ENCODE peak calls at places on chromosomes 3 and 15, in six cellular contexts. One of them, this sample, is unnamed.

GRCh38 chr3:37249717-37250116 is 75.3 kb upstream of the LRRFIP2 start:
- DNase-seq in H9: no peak
- DNase-seq in IMR-90: peak
- DNase-seq in H1: no peak
- DNase-seq in mesenchymal stem cell: no peak
- DNase-seq in trophoblast cell: no peak
- DNase-seq in this sample: no peak

GRCh38 chr3:42377681-42378080 is 32.7 kb downstream of the LYZL4 start:
- DNase-seq in H9: no peak
- DNase-seq in IMR-90: no peak
- DNase-seq in H1: no peak
- DNase-seq in mesenchymal stem cell: no peak
- DNase-seq in trophoblast cell: no peak
- DNase-seq in this sample: no peak

GRCh38 chr15:41607033-41607432 is 48.0 kb downstream of the TYRO3 start:
- DNase-seq in H9: no peak
- DNase-seq in IMR-90: peak
- DNase-seq in H1: no peak
- DNase-seq in mesenchymal stem cell: peak
- DNase-seq in trophoblast cell: peak
- DNase-seq in this sample: no peak

GRCh38 chr3:159252274-159252673 is 450.4 kb downstream of the MFSD1 start:
- DNase-seq in H9: no peak
- DNase-seq in IMR-90: no peak
- DNase-seq in H1: no peak
- DNase-seq in mesenchymal stem cell: peak
- DNase-seq in trophoblast cell: no peak
- DNase-seq in this sample: no peak

GRCh38 chr3:161781381-161781780 is 284.8 kb downstream of the OTOL1 start:
- DNase-seq in H9: no peak
- DNase-seq in IMR-90: no peak
- DNase-seq in H1: no peak
- DNase-seq in mesenchymal stem cell: peak
- DNase-seq in trophoblast cell: peak
- DNase-seq in this sample: no peak

GRCh38 chr3:71428841-71429609 is 154.5 kb downstream of the FOXP1 start:
- DNase-seq in H9: no peak
- DNase-seq in IMR-90: peak
- DNase-seq in H1: no peak
- DNase-seq in mesenchymal stem cell: no peak
- DNase-seq in trophoblast cell: peak
- DNase-seq in this sample: no peak

GRCh38 chr3:11727207-11727606 is 83.5 kb upstream of the VGLL4 start:
- DNase-seq in H9: no peak
- DNase-seq in IMR-90: peak
- DNase-seq in H1: no peak
- DNase-seq in mesenchymal stem cell: no peak
- DNase-seq in trophoblast cell: peak
- DNase-seq in this sample: no peak

GRCh38 chr3:38578551-38578950 is 70.9 kb downstream of the SCN5A start:
- DNase-seq in H9: peak
- DNase-seq in IMR-90: no peak
- DNase-seq in H1: peak
- DNase-seq in mesenchymal stem cell: no peak
- DNase-seq in trophoblast cell: no peak
- DNase-seq in this sample: no peak

GRCh38 chr3:31247850-31248618 is 284.7 kb upstream of the STT3B start:
- DNase-seq in H9: no peak
- DNase-seq in IMR-90: no peak
- DNase-seq in H1: no peak
- DNase-seq in mesenchymal stem cell: no peak
- DNase-seq in trophoblast cell: no peak
- DNase-seq in this sample: no peak

GRCh38 chr3:127750226-127751031 is 71.9 kb downstream of the MGLL start:
- DNase-seq in H9: no peak
- DNase-seq in IMR-90: peak
- DNase-seq in H1: no peak
- DNase-seq in mesenchymal stem cell: peak
- DNase-seq in trophoblast cell: no peak
- DNase-seq in this sample: no peak

GRCh38 chr15:32646304-32646703 is 4.8 kb downstream of the SCG5 start:
- DNase-seq in H9: no peak
- DNase-seq in IMR-90: no peak
- DNase-seq in H1: no peak
- DNase-seq in mesenchymal stem cell: no peak
- DNase-seq in trophoblast cell: no peak
- DNase-seq in this sample: no peak

GRCh38 chr3:126081618-126082333 is 2.1 kb downstream of the SLC41A3 start:
- DNase-seq in H9: no peak
- DNase-seq in IMR-90: peak
- DNase-seq in H1: no peak
- DNase-seq in mesenchymal stem cell: peak
- DNase-seq in trophoblast cell: peak
- DNase-seq in this sample: no peak

GRCh38 chr3:127065561-127066270 is 82.8 kb downstream of the PLXNA1 start:
- DNase-seq in H9: no peak
- DNase-seq in IMR-90: no peak
- DNase-seq in H1: no peak
- DNase-seq in mesenchymal stem cell: no peak
- DNase-seq in trophoblast cell: no peak
- DNase-seq in this sample: no peak

GRCh38 chr3:140091143-140091542 is 156.2 kb downstream of the CLSTN2 start:
- DNase-seq in H9: no peak
- DNase-seq in IMR-90: no peak
- DNase-seq in H1: no peak
- DNase-seq in mesenchymal stem cell: no peak
- DNase-seq in trophoblast cell: no peak
- DNase-seq in this sample: no peak

GRCh38 chr15:58329781-58330467 is 101.9 kb upstream of the LIPC start:
- DNase-seq in H9: no peak
- DNase-seq in IMR-90: no peak
- DNase-seq in H1: no peak
- DNase-seq in mesenchymal stem cell: peak
- DNase-seq in trophoblast cell: no peak
- DNase-seq in this sample: no peak

GRCh38 chr3:140180603-140181002 is 245.6 kb downstream of the CLSTN2 start:
- DNase-seq in H9: no peak
- DNase-seq in IMR-90: no peak
- DNase-seq in H1: no peak
- DNase-seq in mesenchymal stem cell: no peak
- DNase-seq in trophoblast cell: no peak
- DNase-seq in this sample: no peak

GRCh38 chr15:39987831-39988230 is 51.1 kb downstream of the SRP14 start:
- DNase-seq in H9: no peak
- DNase-seq in IMR-90: no peak
- DNase-seq in H1: no peak
- DNase-seq in mesenchymal stem cell: no peak
- DNase-seq in trophoblast cell: no peak
- DNase-seq in this sample: no peak
- H3K14ac ChIP-seq in H9: no peak
- H3K14ac ChIP-seq in IMR-90: no peak
- H3K14ac ChIP-seq in H1: no peak
- H3K14ac ChIP-seq in mesenchymal stem cell: no peak
- H3K14ac ChIP-seq in trophoblast cell: no peak
- H3K14ac ChIP-seq in this sample: no peak

GRCh38 chr3:124620600-124621063 is 109.6 kb upstream of the UMPS start:
- DNase-seq in H9: no peak
- DNase-seq in IMR-90: peak
- DNase-seq in H1: no peak
- DNase-seq in mesenchymal stem cell: peak
- DNase-seq in trophoblast cell: peak
- DNase-seq in this sample: no peak
- H3K18ac ChIP-seq in H9: no peak
- H3K18ac ChIP-seq in IMR-90: no peak
- H3K18ac ChIP-seq in H1: no peak
- H3K18ac ChIP-seq in mesenchymal stem cell: no peak
- H3K18ac ChIP-seq in trophoblast cell: peak
- H3K18ac ChIP-seq in this sample: no peak

DNA sequence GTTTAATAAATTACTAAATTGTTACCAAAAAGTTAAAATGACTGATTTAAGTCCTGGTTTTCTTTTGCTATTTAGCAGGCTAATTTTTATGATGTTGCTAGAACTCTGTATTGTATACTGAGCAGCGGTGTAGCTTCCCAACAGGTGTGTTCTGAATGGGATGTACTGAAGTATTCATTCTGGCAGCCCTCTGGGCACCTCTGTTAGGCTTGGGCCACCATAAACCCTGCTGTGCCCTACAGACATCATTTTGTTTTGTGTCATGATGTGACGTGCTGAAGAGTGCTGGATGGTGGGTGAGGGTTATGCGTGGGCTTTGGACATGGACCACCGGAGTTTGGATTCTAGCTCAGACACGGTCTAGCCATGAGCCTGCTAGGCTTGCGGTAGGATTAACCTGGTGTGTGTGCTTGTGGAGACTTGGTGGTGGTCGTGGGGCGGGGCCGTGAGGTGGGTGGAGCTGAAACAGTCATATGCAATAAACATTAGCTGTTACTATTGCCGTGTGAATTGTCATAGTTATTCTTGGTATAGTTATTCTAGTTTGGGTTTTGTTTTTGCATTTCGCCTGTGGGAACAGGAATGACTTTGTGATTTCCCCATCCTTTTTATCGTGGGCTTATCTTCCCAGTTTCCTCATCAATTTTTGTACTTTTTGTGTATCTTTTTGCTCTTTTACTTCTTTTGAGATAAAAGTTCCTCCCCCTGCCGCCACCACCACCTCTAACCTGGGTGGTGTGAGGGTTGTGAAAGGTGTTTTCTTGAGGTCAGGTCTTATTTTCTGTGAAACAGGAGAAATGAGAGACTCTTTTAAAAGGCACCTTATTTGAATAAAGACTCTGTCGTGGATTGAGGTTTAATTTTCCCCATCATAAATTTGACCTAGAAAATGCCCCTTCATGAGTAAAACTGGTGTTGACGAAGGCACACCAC is 93.7 kb downstream of the MCTP2 start:
- DNase-seq in H9: no peak
- DNase-seq in IMR-90: no peak
- DNase-seq in H1: no peak
- DNase-seq in mesenchymal stem cell: no peak
- DNase-seq in trophoblast cell: no peak
- DNase-seq in this sample: no peak
- H3K14ac ChIP-seq in H9: no peak
- H3K14ac ChIP-seq in IMR-90: no peak
- H3K14ac ChIP-seq in H1: no peak
- H3K14ac ChIP-seq in mesenchymal stem cell: no peak
- H3K14ac ChIP-seq in trophoblast cell: no peak
- H3K14ac ChIP-seq in this sample: no peak

GRCh38 chr3:116809218-116809617 is 99.6 kb downstream of the TUSC7 start:
- DNase-seq in H9: no peak
- DNase-seq in IMR-90: no peak
- DNase-seq in H1: no peak
- DNase-seq in mesenchymal stem cell: no peak
- DNase-seq in trophoblast cell: no peak
- DNase-seq in this sample: no peak

GRCh38 chr3:116806351-116806750 is 96.8 kb downstream of the TUSC7 start:
- DNase-seq in H9: no peak
- DNase-seq in IMR-90: no peak
- DNase-seq in H1: no peak
- DNase-seq in mesenchymal stem cell: no peak
- DNase-seq in trophoblast cell: no peak
- DNase-seq in this sample: no peak
- H3K18ac ChIP-seq in H9: no peak
- H3K18ac ChIP-seq in IMR-90: no peak
- H3K18ac ChIP-seq in H1: no peak
- H3K18ac ChIP-seq in mesenchymal stem cell: no peak
- H3K18ac ChIP-seq in trophoblast cell: no peak
- H3K18ac ChIP-seq in this sample: no peak

GRCh38 chr3:58143417-58144055 is 67.2 kb downstream of the DNASE1L3 start:
- DNase-seq in H9: no peak
- DNase-seq in IMR-90: no peak
- DNase-seq in H1: no peak
- DNase-seq in mesenchymal stem cell: peak
- DNase-seq in trophoblast cell: peak
- DNase-seq in this sample: no peak

GRCh38 chr3:58141766-58142345 is 68.9 kb downstream of the DNASE1L3 start:
- DNase-seq in H9: no peak
- DNase-seq in IMR-90: no peak
- DNase-seq in H1: no peak
- DNase-seq in mesenchymal stem cell: no peak
- DNase-seq in trophoblast cell: no peak
- DNase-seq in this sample: no peak

GRCh38 chr3:58148049-58148448 is 62.7 kb downstream of the DNASE1L3 start:
- DNase-seq in H9: no peak
- DNase-seq in IMR-90: no peak
- DNase-seq in H1: no peak
- DNase-seq in mesenchymal stem cell: no peak
- DNase-seq in trophoblast cell: no peak
- DNase-seq in this sample: no peak

GRCh38 chr3:58150130-58150663 is 60.6 kb downstream of the DNASE1L3 start:
- DNase-seq in H9: no peak
- DNase-seq in IMR-90: no peak
- DNase-seq in H1: no peak
- DNase-seq in mesenchymal stem cell: no peak
- DNase-seq in trophoblast cell: no peak
- DNase-seq in this sample: no peak

GRCh38 chr3:58144478-58145142 is 66.2 kb downstream of the DNASE1L3 start:
- DNase-seq in H9: no peak
- DNase-seq in IMR-90: no peak
- DNase-seq in H1: no peak
- DNase-seq in mesenchymal stem cell: no peak
- DNase-seq in trophoblast cell: no peak
- DNase-seq in this sample: no peak
- H3K14ac ChIP-seq in H9: no peak
- H3K14ac ChIP-seq in IMR-90: no peak
- H3K14ac ChIP-seq in H1: no peak
- H3K14ac ChIP-seq in mesenchymal stem cell: no peak
- H3K14ac ChIP-seq in trophoblast cell: no peak
- H3K14ac ChIP-seq in this sample: no peak

GRCh38 chr3:120173056-120173675 is 78.9 kb upstream of the GSK3B start:
- DNase-seq in H9: no peak
- DNase-seq in IMR-90: peak
- DNase-seq in H1: no peak
- DNase-seq in mesenchymal stem cell: no peak
- DNase-seq in trophoblast cell: no peak
- DNase-seq in this sample: no peak

GRCh38 chr3:120174811-120175210 is 80.6 kb upstream of the GSK3B start:
- DNase-seq in H9: no peak
- DNase-seq in IMR-90: no peak
- DNase-seq in H1: no peak
- DNase-seq in mesenchymal stem cell: no peak
- DNase-seq in trophoblast cell: no peak
- DNase-seq in this sample: no peak

GRCh38 chr3:120177907-120178306 is 83.7 kb upstream of the GSK3B start:
- DNase-seq in H9: peak
- DNase-seq in IMR-90: no peak
- DNase-seq in H1: no peak
- DNase-seq in mesenchymal stem cell: peak
- DNase-seq in trophoblast cell: no peak
- DNase-seq in this sample: no peak

GRCh38 chr3:120180731-120181412 is 86.6 kb upstream of the GSK3B start:
- DNase-seq in H9: no peak
- DNase-seq in IMR-90: no peak
- DNase-seq in H1: no peak
- DNase-seq in mesenchymal stem cell: no peak
- DNase-seq in trophoblast cell: peak
- DNase-seq in this sample: no peak

DNA sequence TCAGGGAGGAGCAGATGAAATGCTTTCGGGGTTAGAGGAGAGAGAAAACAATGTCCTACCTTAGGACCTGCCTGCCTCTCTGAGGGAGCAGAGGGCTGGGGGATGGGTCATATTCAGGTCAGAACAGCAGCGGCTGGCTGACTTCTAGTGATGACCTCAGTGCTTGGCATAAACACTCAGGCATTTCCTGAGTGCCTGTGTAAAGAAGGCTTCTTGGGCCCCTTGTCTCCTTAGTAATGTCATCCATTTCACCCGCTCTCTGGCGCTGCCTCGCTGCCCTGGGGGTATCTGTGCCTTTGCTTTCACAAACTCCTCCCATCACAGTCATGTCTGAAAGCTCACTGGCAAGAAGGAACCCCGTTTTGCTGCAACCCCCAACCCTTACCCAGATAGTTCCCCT is 82.9 kb upstream of the GSK3B start:
- DNase-seq in H9: peak
- DNase-seq in IMR-90: peak
- DNase-seq in H1: no peak
- DNase-seq in mesenchymal stem cell: peak
- DNase-seq in trophoblast cell: peak
- DNase-seq in this sample: no peak
- H3K18ac ChIP-seq in H9: peak
- H3K18ac ChIP-seq in IMR-90: peak
- H3K18ac ChIP-seq in H1: no peak
- H3K18ac ChIP-seq in mesenchymal stem cell: peak
- H3K18ac ChIP-seq in trophoblast cell: no peak
- H3K18ac ChIP-seq in this sample: no peak

This sample was measured in neuronal stem cell.